ENCODE peak calls at places on chromosomes 12 and 14, in nine cellular contexts. H is ovary; Z is suprapubic skin; B is CD8-positive, alpha-beta T cell; T is left lung; O is tibial artery; Y is fibroblast of lung; N is GM23248; Q is A549. I is an unnamed sample.

GRCh38 chr12:65184858-65185229 is 15.5 kb downstream of the LEMD3 start:
- DNase-seq in H (no peak), Z (no peak), B (no peak), T (no peak), O (no peak), Y (no peak), N (no peak), Q (no peak), I (no peak)

GRCh38 chr14:99609245-99610117 is 5.5 kb upstream of the CCDC85C start:
- DNase-seq in H (no peak), Z (no peak), B (no peak), T (no peak), O (no peak), Y (no peak), N (no peak), Q (peak; percentile 68), I (no peak)

GRCh38 chr14:33943484-33943883 is 7.4 kb downstream of the EGLN3 start:
- DNase-seq in H (no peak), Z (no peak), B (no peak), T (no peak), O (no peak), Y (no peak), N (no peak), Q (no peak), I (no peak)

GRCh38 chr12:119225454-119225853 is 46.7 kb downstream of the HSPB8 start:
- DNase-seq in H (no peak), Z (no peak), B (no peak), T (no peak), O (no peak), Y (no peak), N (no peak), Q (no peak), I (no peak)

GRCh38 chr14:36751920-36752319 is 90.3 kb downstream of the PAX9 start:
- DNase-seq in H (no peak), Z (no peak), B (no peak), T (no peak), O (no peak), Y (no peak), N (no peak), Q (no peak), I (no peak)

GRCh38 chr12:121793501-121793835 is at the start of gene RHOF:
- DNase-seq in H (peak; percentile 63), Z (no peak), B (no peak), T (peak; percentile 94), O (no peak), Y (no peak), N (peak; percentile 56), Q (no peak), I (no peak)

GRCh38 chr14:78029471-78030372 is 140.5 kb upstream of the NRXN3 start:
- DNase-seq in H (no peak), Z (no peak), B (no peak), T (peak; percentile 64), O (no peak), Y (no peak), N (peak; percentile 9), Q (no peak), I (no peak)

GRCh38 chr14:78644824-78645559 is 474.8 kb downstream of the NRXN3 start:
- DNase-seq in H (no peak), Z (no peak), B (no peak), T (peak; percentile 14), O (no peak), Y (no peak), N (no peak), Q (no peak), I (no peak)

GRCh38 chr12:32679910-32680217 is 763 bp downstream of the DNM1L start:
- DNase-seq in H (no peak), Z (no peak), B (no peak), T (no peak), O (no peak), Y (no peak), N (no peak), Q (no peak), I (no peak)

GRCh38 chr12:8563383-8563782 is 22.7 kb upstream of the CLEC4E start:
- DNase-seq in H (no peak), Z (no peak), B (no peak), T (no peak), O (no peak), Y (no peak), N (no peak), Q (no peak), I (no peak)

GRCh38 chr12:5170894-5171293 is 127.2 kb downstream of the KCNA5 start:
- DNase-seq in H (no peak), Z (no peak), B (no peak), T (no peak), O (no peak), Y (no peak), N (no peak), Q (no peak), I (no peak)

GRCh38 chr12:106583578-106584103 is 837 bp downstream of the RFX4 start:
- DNase-seq in H (no peak), Z (no peak), B (no peak), T (peak; percentile 76), O (no peak), Y (peak; percentile 22), N (peak; percentile 41), Q (peak; percentile 19), I (no peak)

GRCh38 chr14:102279688-102280348 is 25.1 kb downstream of the MOK start:
- DNase-seq in H (no peak), Z (no peak), B (no peak), T (no peak), O (no peak), Y (peak; percentile 73), N (peak; percentile 98), Q (peak; percentile 87), I (no peak)

GRCh38 chr14:104284107-104284592 is 145.8 kb downstream of the KIF26A start:
- DNase-seq in H (peak; percentile 19), Z (peak; percentile 57), B (no peak), T (peak; percentile 57), O (no peak), Y (no peak), N (no peak), Q (no peak), I (no peak)

GRCh38 chr14:86722612-86723253 is 1192.8 kb downstream of the FLRT2 start:
- DNase-seq in H (no peak), Z (no peak), B (no peak), T (no peak), O (no peak), Y (no peak), N (no peak), Q (no peak), I (no peak)

GRCh38 chr12:61531195-61531594 is 729.0 kb upstream of the USP15 start:
- DNase-seq in H (no peak), Z (no peak), B (no peak), T (no peak), O (no peak), Y (no peak), N (no peak), Q (no peak), I (no peak)

GRCh38 chr12:27866382-27867101 is 86.5 kb upstream of the MANSC4 start:
- DNase-seq in H (no peak), Z (no peak), B (no peak), T (no peak), O (no peak), Y (peak; percentile 53), N (peak; percentile 85), Q (no peak), I (no peak)

GRCh38 chr14:34711169-34711568 is 3.2 kb downstream of the CFL2 start:
- DNase-seq in H (no peak), Z (no peak), B (no peak), T (no peak), O (no peak), Y (peak; percentile 83), N (peak; percentile 94), Q (no peak), I (no peak)

GRCh38 chr12:4270016-4270669 is 3.4 kb upstream of the CCND2 start:
- DNase-seq in H (no peak), Z (no peak), B (no peak), T (peak; percentile 85), O (no peak), Y (no peak), N (no peak), Q (no peak), I (no peak)

GRCh38 chr14:105865266-105865903 is 339.0 kb downstream of the TMEM121 start:
- DNase-seq in H (no peak), Z (peak; percentile 41), B (no peak), T (peak; percentile 40), O (no peak), Y (no peak), N (no peak), Q (no peak), I (no peak)
- H3K9me3 ChIP-seq in H (no peaks in the 10 kb centered on the region), Z (peaks cover 7% of the 10 kb centered on the region), B (no peaks in the 10 kb centered on the region), T (no peaks in the 10 kb centered on the region), O (no peaks in the 10 kb centered on the region), Y (no peaks in the 10 kb centered on the region), N (no peaks in the 10 kb centered on the region), Q (no peaks in the 10 kb centered on the region), I (no peaks in the 10 kb centered on the region)

GRCh38 chr14:68882235-68882634 is 89.4 kb upstream of the ZFP36L1 start:
- DNase-seq in H (no peak), Z (no peak), B (no peak), T (no peak), O (no peak), Y (no peak), N (no peak), Q (no peak), I (no peak)
- H3K27ac ChIP-seq in H (no peak overlapping the region), Z (no peak overlapping the region), B (no peak overlapping the region), T (no peak overlapping the region), O (no peak overlapping the region), Y (no peak overlapping the region), N (no peak overlapping the region), Q (peak overlapping the region; percentile 20), I (no peak overlapping the region)

GRCh38 chr12:87152084-87152483 is 877.1 kb downstream of the C12orf50 start:
- DNase-seq in H (no peak), Z (no peak), B (no peak), T (no peak), O (no peak), Y (no peak), N (no peak), Q (no peak), I (no peak)
- H3K9me3 ChIP-seq in H (no peaks in the 10 kb centered on the region), Z (no peaks in the 10 kb centered on the region), B (peaks cover 3% of the 10 kb centered on the region), T (no peaks in the 10 kb centered on the region), O (no peaks in the 10 kb centered on the region), Y (no peaks in the 10 kb centered on the region), N (no peaks in the 10 kb centered on the region), Q (no peaks in the 10 kb centered on the region), I (no peaks in the 10 kb centered on the region)

GRCh38 chr14:67940894-67941455 is 121.4 kb downstream of the RAD51B start:
- DNase-seq in H (no peak), Z (no peak), B (no peak), T (no peak), O (peak; percentile 33), Y (peak; percentile 95), N (peak; percentile 73), Q (no peak), I (no peak)

GRCh38 chr14:67943947-67944346 is 124.4 kb downstream of the RAD51B start:
- DNase-seq in H (peak; percentile 86), Z (peak; percentile 70), B (no peak), T (no peak), O (peak; percentile 78), Y (peak; percentile 92), N (peak; percentile 88), Q (peak; percentile 44), I (no peak)

GRCh38 chr14:67940476-67940875 is 120.9 kb downstream of the RAD51B start:
- DNase-seq in H (no peak), Z (no peak), B (no peak), T (no peak), O (no peak), Y (peak; percentile 90), N (peak; percentile 50), Q (no peak), I (no peak)

GRCh38 chr14:67941456-67942018 is 122.0 kb downstream of the RAD51B start:
- DNase-seq in H (no peak), Z (no peak), B (no peak), T (no peak), O (no peak), Y (peak; percentile 49), N (peak; percentile 42), Q (no peak), I (no peak)

GRCh38 chr14:67942311-67942710 is 122.7 kb downstream of the RAD51B start:
- DNase-seq in H (no peak), Z (no peak), B (no peak), T (no peak), O (no peak), Y (peak; percentile 83), N (peak; percentile 24), Q (no peak), I (no peak)
- H3K27ac ChIP-seq in H (no peak overlapping the region), Z (peak overlapping the region; percentile 76), B (no peak overlapping the region), T (peak overlapping the region; percentile 63), O (peak overlapping the region; percentile 75), Y (peak overlapping the region; percentile 0), N (peak overlapping the region; percentile 69), Q (peak overlapping the region; percentile 89), I (peak overlapping the region; percentile 86)